ENCODE peak calls at places on chromosomes 7 and 10, in four cellular contexts. X, N, L and C are unnamed samples.

GRCh38 chr7:1004018-1004880 is 21.3 kb downstream of the CYP2W1 start:
- DNase-seq in N (no peak), L (no peak), X (no peak), C (no peak)

GRCh38 chr7:158442260-158442659 is 145.4 kb downstream of the PTPRN2 start:
- DNase-seq in X (peak), L (peak), N (peak), C (no peak)

GRCh38 chr10:115654961-115655360 is 561.8 kb downstream of the ATRNL1 start:
- DNase-seq in X (no peak), N (no peak), L (no peak), C (no peak)

GRCh38 chr7:158586499-158587191 is 978 bp downstream of the PTPRN2 start:
- DNase-seq in L (no peak), X (no peak), N (no peak), C (no peak)

GRCh38 chr7:12583922-12584321 is 13.4 kb downstream of the SCIN start:
- DNase-seq in L (peak), X (peak), N (no peak), C (no peak)

GRCh38 chr10:27147701-27148100 is 6.5 kb downstream of the YME1L1 start:
- DNase-seq in L (no peak), X (no peak), N (no peak), C (no peak)

GRCh38 chr10:43231523-43232078 is 35.3 kb downstream of the RASGEF1A start:
- DNase-seq in N (no peak), L (no peak), X (no peak), C (peak)

GRCh38 chr7:90720970-90721768 is 125.0 kb downstream of the CDK14 start:
- DNase-seq in L (peak), N (no peak), X (no peak), C (no peak)

GRCh38 chr10:86653379-86653778 is 968 bp upstream of the OPN4 start:
- DNase-seq in N (no peak), X (no peak), L (no peak), C (no peak)

GRCh38 chr7:22660732-22661131 is 66.3 kb upstream of the IL6 start:
- DNase-seq in N (peak), X (peak), L (peak), C (peak)
- TF ChIP-seq CTCF in N (peak), X (no peak), L (peak), C (peak)

GRCh38 chr7:133650487-133651292 is 397.8 kb downstream of the EXOC4 start:
- DNase-seq in L (no peak), N (no peak), X (no peak), C (no peak)

GRCh38 chr7:133646493-133647154 is 393.7 kb downstream of the EXOC4 start:
- DNase-seq in L (no peak), X (no peak), N (no peak), C (no peak)

GRCh38 chr7:133650067-133650466 is 397.2 kb downstream of the EXOC4 start:
- DNase-seq in X (no peak), N (no peak), L (no peak), C (no peak)

GRCh38 chr7:133652547-133652946 is 399.7 kb downstream of the EXOC4 start:
- DNase-seq in N (no peak), L (no peak), X (no peak), C (no peak)

DNA sequence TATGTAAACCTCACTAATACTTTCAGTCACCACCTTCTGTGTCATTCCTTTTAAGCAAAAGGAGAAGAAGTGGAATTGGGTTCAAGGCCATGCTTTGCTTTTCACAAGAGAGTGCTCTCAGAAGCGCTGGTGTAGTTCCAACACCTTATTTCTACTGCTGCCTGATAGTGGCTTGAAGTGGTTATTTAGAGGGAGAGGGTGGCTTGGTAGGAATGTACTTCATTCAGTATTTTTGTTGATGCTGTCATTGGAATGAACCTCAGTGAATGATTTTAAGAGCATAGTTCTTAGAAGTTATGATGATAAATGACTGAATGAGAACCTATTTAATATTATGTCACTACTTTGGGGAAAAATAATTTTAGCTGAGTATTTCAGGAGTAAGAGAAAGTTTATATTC is 396.7 kb downstream of the EXOC4 start:
- DNase-seq in X (no peak), L (no peak), N (no peak), C (no peak)
- TF ChIP-seq NR3C1 in X (no peak), L (no peak), N (no peak), C (no peak)

GRCh38 chr7:55964802-55965470 is 551 bp downstream of the NIPSNAP2 start:
- DNase-seq in X (peak), N (no peak), L (peak), C (peak)

GRCh38 chr7:55965805-55966421 is 1.5 kb downstream of the NIPSNAP2 start:
- DNase-seq in N (no peak), L (peak), X (no peak), C (no peak)

GRCh38 chr7:55961994-55962393 is 2.4 kb upstream of the NIPSNAP2 start:
- DNase-seq in X (no peak), L (no peak), N (no peak), C (no peak)

GRCh38 chr7:55963584-55964168 is 709 bp upstream of the NIPSNAP2 start:
- DNase-seq in X (no peak), L (no peak), N (no peak), C (no peak)

GRCh38 chr7:55964261-55964801 is at the start of gene NIPSNAP2:
- DNase-seq in X (peak), L (no peak), N (peak), C (peak)
- TF ChIP-seq CTCF in X (peak), L (peak), N (no peak), C (peak)

GRCh38 chr10:3786295-3786981 is 1.4 kb upstream of the KLF6 start:
- DNase-seq in X (peak), L (peak), N (no peak), C (peak)

GRCh38 chr10:3785251-3785848 is 341 bp upstream of the KLF6 start:
- DNase-seq in X (peak), N (peak), L (peak), C (peak)

GRCh38 chr10:3784510-3785250 is at the start of gene KLF6:
- DNase-seq in L (no peak), X (peak), N (peak), C (no peak)

GRCh38 chr10:3787001-3787400 is 2.0 kb upstream of the KLF6 start:
- DNase-seq in L (no peak), X (no peak), N (no peak), C (no peak)

DNA sequence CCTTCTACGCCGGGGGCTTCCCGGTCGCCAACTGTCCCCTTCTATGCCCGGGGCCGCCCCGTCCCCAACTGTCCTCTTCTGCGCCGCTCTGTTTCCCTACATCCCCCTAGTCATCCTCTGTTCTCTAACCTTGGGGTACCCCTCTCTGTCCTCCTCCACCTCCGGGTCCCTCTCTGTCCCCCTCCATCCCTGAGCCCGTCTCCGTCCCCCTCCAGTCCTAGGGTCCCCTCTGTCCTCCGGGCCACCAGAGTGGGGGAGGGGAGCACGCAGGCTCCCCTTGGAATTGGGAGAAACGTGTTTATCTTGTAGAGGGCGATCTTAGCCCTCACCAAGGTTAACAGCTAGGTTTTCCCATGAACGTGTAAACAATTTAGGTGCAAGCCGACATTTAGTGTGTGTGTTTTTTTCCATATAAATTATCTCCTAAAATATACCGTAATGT is 861 bp upstream of the KLF6 start:
- DNase-seq in L (no peak), N (no peak), X (peak), C (peak)
- TF ChIP-seq NR3C1 in L (no peak), N (no peak), X (no peak), C (no peak)

DNA sequence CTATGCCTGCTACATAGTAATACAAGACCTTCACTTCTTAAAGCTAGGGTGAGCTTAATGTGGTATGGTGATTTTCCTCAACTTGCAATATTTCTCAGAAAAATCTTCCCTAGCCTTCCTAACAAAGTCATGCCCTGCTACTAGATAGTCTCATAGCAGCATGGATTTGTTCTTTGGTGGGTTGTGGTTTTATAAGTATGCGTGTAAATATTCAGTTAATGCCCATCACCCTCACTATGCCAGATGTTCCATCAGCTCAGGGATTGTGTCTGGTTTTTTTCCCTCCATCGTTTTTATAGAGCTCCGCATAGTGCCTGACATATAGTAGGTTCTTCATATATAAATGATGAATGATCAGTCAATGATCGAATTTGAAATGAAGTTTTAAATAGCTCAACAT is 182.8 kb downstream of the CREB5 start:
- DNase-seq in N (no peak), L (no peak), X (no peak), C (no peak)
- TF ChIP-seq CTCF in N (no peak), L (no peak), X (no peak), C (no peak)

GRCh38 chr7:32539366-32539765 is 44.1 kb downstream of the AVL9 start:
- DNase-seq in N (no peak), L (no peak), X (no peak), C (no peak)
- TF ChIP-seq NR3C1 in N (no peak), L (no peak), X (no peak), C (no peak)

GRCh38 chr7:94001396-94001795 is 2.8 kb downstream of the BET1 start:
- DNase-seq in X (no peak), N (no peak), L (no peak), C (no peak)

GRCh38 chr7:94003446-94004023 is 620 bp downstream of the BET1 start:
- DNase-seq in L (peak), N (peak), X (no peak), C (no peak)

GRCh38 chr7:94005753-94006152 is 1.6 kb upstream of the BET1 start:
- DNase-seq in N (no peak), L (no peak), X (no peak), C (no peak)

GRCh38 chr7:94008537-94008936 is 4.4 kb upstream of the BET1 start:
- DNase-seq in N (no peak), X (no peak), L (no peak), C (no peak)

GRCh38 chr7:94004024-94004945 is at the start of gene BET1:
- DNase-seq in X (peak), N (peak), L (peak), C (peak)
- TF ChIP-seq CTCF in X (no peak), N (no peak), L (no peak), C (no peak)

GRCh38 chr10:59179027-59179426 is 2.6 kb downstream of the PHYHIPL start:
- DNase-seq in L (no peak), X (no peak), N (no peak), C (no peak)
- TF ChIP-seq NR3C1 in L (no peak), X (no peak), N (no peak), C (no peak)

GRCh38 chr10:113616244-113617074 is 47.4 kb downstream of the NRAP start:
- DNase-seq in L (peak), X (peak), N (peak), C (no peak)
- TF ChIP-seq CTCF in L (peak), X (peak), N (peak), C (peak)

GRCh38 chr10:93403741-93404354 is 78.3 kb downstream of the MYOF start:
- DNase-seq in L (no peak), N (no peak), X (no peak), C (no peak)

GRCh38 chr10:93410697-93411348 is 71.3 kb downstream of the MYOF start:
- DNase-seq in N (no peak), L (no peak), X (no peak), C (no peak)

GRCh38 chr10:93408788-93409187 is 73.3 kb downstream of the MYOF start:
- DNase-seq in N (no peak), L (peak), X (no peak), C (no peak)

GRCh38 chr10:93403152-93403551 is 79.0 kb downstream of the MYOF start:
- DNase-seq in N (no peak), L (no peak), X (no peak), C (no peak)

GRCh38 chr10:93406367-93407145 is 75.6 kb downstream of the MYOF start:
- DNase-seq in X (no peak), N (no peak), L (no peak), C (no peak)
- TF ChIP-seq NR3C1 in X (no peak), N (no peak), L (no peak), C (no peak)